ENCODE peak calls at places on chromosome 1, in ten cellular contexts. M is breast epithelium; N is CD4-positive, alpha-beta memory T cell; D is CD8-positive, alpha-beta T cell; W is thoracic aorta; V is fibroblast of lung; Q is MM.1S; B is aorta; O is HCT116; E is MG63. U is an unnamed sample.
A peak's percentile ranks its signal among the peaks of the same experiment; 100 is the strongest.

GRCh38 chr1:59214764-59215208 is 82.1 kb upstream of the FGGY start:
- DNase-seq in M (no peak), N (no peak), D (no peak), W (no peak), V (peak; percentile 48), Q (no peak), B (peak; percentile 84), O (no peak), E (no peak), U (peak; percentile 36)

GRCh38 chr1:117658676-117659075 is 52.8 kb downstream of the TENT5C start:
- DNase-seq in M (no peak), N (peak; percentile 89), D (peak; percentile 73), W (no peak), V (no peak), Q (peak; percentile 84), B (no peak), O (no peak), E (no peak), U (no peak)

GRCh38 chr1:77673716-77674355 is 8.6 kb downstream of the ZZZ3 start:
- DNase-seq in M (no peak), N (no peak), D (no peak), W (no peak), V (peak; percentile 25), Q (no peak), B (no peak), O (no peak), E (no peak), U (no peak)

GRCh38 chr1:29487291-29487690 is 251.0 kb downstream of the PTPRU start:
- DNase-seq in M (peak; percentile 1), N (no peak), D (no peak), W (no peak), V (no peak), Q (no peak), B (peak; percentile 38), O (no peak), E (no peak), U (no peak)

GRCh38 chr1:47558601-47559593 is 121.1 kb downstream of the FOXD2 start:
- DNase-seq in M (no peak), N (no peak), D (no peak), W (no peak), V (no peak), Q (no peak), B (no peak), O (no peak), E (peak; percentile 26), U (peak; percentile 66)

GRCh38 chr1:205250699-205251098 is 23.0 kb downstream of the TMCC2 start:
- DNase-seq in M (no peak), N (no peak), D (no peak), W (no peak), V (no peak), Q (no peak), B (no peak), O (no peak), E (no peak), U (no peak)

GRCh38 chr1:23979387-23980005 is 631 bp downstream of the SRSF10 start:
- DNase-seq in M (no peak), N (no peak), D (no peak), W (no peak), V (no peak), Q (no peak), B (peak; percentile 74), O (no peak), E (peak; percentile 77), U (no peak)

GRCh38 chr1:23421752-23422312 is 2.7 kb downstream of the TCEA3 start:
- DNase-seq in M (no peak), N (no peak), D (no peak), W (no peak), V (no peak), Q (no peak), B (no peak), O (no peak), E (peak; percentile 13), U (peak; percentile 36)

GRCh38 chr1:84266748-84267147 is 34.8 kb upstream of the SAMD13 start:
- DNase-seq in M (no peak), N (no peak), D (no peak), W (no peak), V (no peak), Q (no peak), B (no peak), O (no peak), E (no peak), U (no peak)

GRCh38 chr1:103525114-103525606 is 339 bp upstream of the RNPC3 start:
- DNase-seq in M (no peak), N (peak; percentile 49), D (peak; percentile 11), W (no peak), V (peak; percentile 39), Q (peak; percentile 6), B (no peak), O (no peak), E (peak; percentile 55), U (peak; percentile 35)

GRCh38 chr1:27602510-27603319 is 1.2 kb downstream of the AHDC1 start:
- DNase-seq in M (no peak), N (peak; percentile 41), D (no peak), W (no peak), V (no peak), Q (peak; percentile 24), B (peak; percentile 90), O (no peak), E (peak; percentile 44), U (peak; percentile 45)

GRCh38 chr1:46394108-46394871 is at the start of gene FAAH:
- DNase-seq in M (no peak), N (peak; percentile 42), D (peak; percentile 24), W (no peak), V (peak; percentile 56), Q (peak; percentile 85), B (peak; percentile 91), O (peak; percentile 48), E (no peak), U (no peak)

GRCh38 chr1:110951161-110951560 is 12.6 kb downstream of the LRIF1 start:
- DNase-seq in M (no peak), N (no peak), D (no peak), W (no peak), V (no peak), Q (no peak), B (no peak), O (no peak), E (no peak), U (no peak)
- H3K36me3 ChIP-seq in M (peaks cover 10% of the 10 kb centered on the region), N (no peaks in the 10 kb centered on the region), D (no peaks in the 10 kb centered on the region), W (peaks cover 15% of the 10 kb centered on the region), V (peaks cover 2% of the 10 kb centered on the region), Q (no peaks in the 10 kb centered on the region), B (peaks cover 6% of the 10 kb centered on the region), O (no peaks in the 10 kb centered on the region), E (peaks cover 8% of the 10 kb centered on the region), U (peaks cover 49% of the 10 kb centered on the region)

DNA sequence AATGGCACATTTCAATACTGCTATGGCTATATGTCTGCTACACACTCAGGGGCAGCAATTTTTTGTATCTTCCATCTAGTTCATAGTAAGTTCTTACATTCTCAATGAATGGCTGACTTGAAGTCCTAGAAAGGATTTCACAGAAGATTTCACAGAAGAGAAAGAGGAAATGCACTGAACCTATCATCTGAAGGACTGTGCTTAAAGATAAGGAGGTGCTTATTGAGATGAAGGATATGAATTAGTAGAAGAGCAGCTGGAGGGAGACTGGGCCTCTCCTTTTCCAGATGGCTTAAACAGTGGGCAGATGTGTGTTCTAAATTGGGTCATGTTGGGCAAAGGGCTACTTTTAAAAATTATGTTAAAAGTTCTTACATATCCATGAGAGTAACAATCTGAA is 14.6 kb downstream of the ADAR start:
- DNase-seq in M (no peak), N (no peak), D (no peak), W (no peak), V (no peak), Q (no peak), B (no peak), O (no peak), E (no peak), U (no peak)
- H3K36me3 ChIP-seq in M (peaks cover 47% of the 10 kb centered on the region), N (peaks cover 90% of the 10 kb centered on the region), D (peaks cover 84% of the 10 kb centered on the region), W (peaks cover 84% of the 10 kb centered on the region), V (peaks cover 26% of the 10 kb centered on the region), Q (peaks cover 48% of the 10 kb centered on the region), B (peaks cover 20% of the 10 kb centered on the region), O (peaks cover 68% of the 10 kb centered on the region), E (peaks cover 96% of the 10 kb centered on the region), U (peaks cover 88% of the 10 kb centered on the region)

DNA sequence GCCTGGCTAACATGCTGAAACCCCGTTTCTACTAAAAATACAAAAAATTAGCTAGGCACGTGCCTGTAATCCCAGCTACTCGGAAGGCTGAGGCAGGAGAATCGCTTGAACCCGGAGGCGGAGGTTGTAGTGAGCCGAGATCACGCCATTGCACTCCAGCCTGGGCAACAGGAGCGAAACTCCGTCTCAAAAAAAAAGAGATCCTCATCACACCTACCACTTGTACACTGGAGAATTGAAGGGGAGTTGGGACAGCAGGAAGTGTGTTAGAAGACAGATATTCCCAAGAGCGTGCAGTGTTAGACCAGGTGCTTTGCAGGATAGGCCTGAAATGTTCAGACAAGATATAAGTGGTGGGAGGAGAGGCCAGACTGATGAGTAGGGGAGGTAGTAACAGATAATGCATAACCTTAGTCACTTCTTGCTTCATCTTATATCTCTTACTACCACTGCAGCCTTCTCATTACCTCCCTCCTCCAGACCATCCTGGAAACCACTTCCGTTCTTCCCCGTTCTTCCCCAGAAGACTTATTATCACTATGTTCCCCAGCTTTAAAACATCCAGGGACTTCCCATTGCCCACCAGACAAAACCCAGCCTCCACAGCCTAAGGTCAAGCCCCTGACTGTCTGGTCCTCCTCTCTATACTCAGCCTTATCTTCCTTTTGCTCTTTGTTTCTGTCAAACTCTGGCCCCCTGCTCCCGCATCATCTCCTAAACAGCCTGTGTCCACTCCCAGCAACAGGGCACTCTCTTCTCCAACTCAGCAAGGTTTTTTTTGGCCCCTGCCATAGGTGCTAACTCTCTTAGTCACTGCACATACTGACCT is 21.3 kb downstream of the FAM20B start:
- DNase-seq in M (no peak), N (no peak), D (no peak), W (no peak), V (no peak), Q (no peak), B (no peak), O (no peak), E (no peak), U (no peak)
- H3K36me3 ChIP-seq in M (peaks cover 2% of the 10 kb centered on the region), N (peaks cover 3% of the 10 kb centered on the region), D (peaks cover 4% of the 10 kb centered on the region), W (peaks cover 5% of the 10 kb centered on the region), V (peaks cover 1% of the 10 kb centered on the region), Q (no peaks in the 10 kb centered on the region), B (no peaks in the 10 kb centered on the region), O (no peaks in the 10 kb centered on the region), E (peaks cover 33% of the 10 kb centered on the region), U (no peaks in the 10 kb centered on the region)

GRCh38 chr1:40786171-40786994 is 2.8 kb downstream of the KCNQ4 start:
- DNase-seq in M (no peak), N (no peak), D (no peak), W (no peak), V (no peak), Q (no peak), B (peak; percentile 68), O (no peak), E (no peak), U (no peak)

GRCh38 chr1:40784141-40784770 is 669 bp downstream of the KCNQ4 start:
- DNase-seq in M (no peak), N (no peak), D (no peak), W (no peak), V (no peak), Q (no peak), B (peak; percentile 81), O (no peak), E (no peak), U (no peak)

GRCh38 chr1:40784771-40785151 is 1.2 kb downstream of the KCNQ4 start:
- DNase-seq in M (no peak), N (no peak), D (no peak), W (no peak), V (no peak), Q (no peak), B (peak; percentile 81), O (no peak), E (no peak), U (no peak)

GRCh38 chr1:40786995-40787705 is 3.6 kb downstream of the KCNQ4 start:
- DNase-seq in M (no peak), N (no peak), D (no peak), W (no peak), V (no peak), Q (no peak), B (peak; percentile 14), O (no peak), E (no peak), U (no peak)

GRCh38 chr1:40785446-40785845 is 1.9 kb downstream of the KCNQ4 start:
- DNase-seq in M (no peak), N (no peak), D (no peak), W (no peak), V (no peak), Q (no peak), B (no peak), O (no peak), E (no peak), U (no peak)
- H3K36me3 ChIP-seq in M (no peaks in the 10 kb centered on the region), N (no peaks in the 10 kb centered on the region), D (no peaks in the 10 kb centered on the region), W (no peaks in the 10 kb centered on the region), V (no peaks in the 10 kb centered on the region), Q (no peaks in the 10 kb centered on the region), B (no peaks in the 10 kb centered on the region), O (no peaks in the 10 kb centered on the region), E (no peaks in the 10 kb centered on the region), U (no peaks in the 10 kb centered on the region)

U was measured in PC-3.